ENCODE peak calls at places on chromosomes 7 and 10, in seven cellular contexts. One of them, this sample, is unnamed.

GRCh38 chr10:31583358-31583757 is 264.3 kb downstream of the ZEB1 start:
- DNase-seq in cardiac fibroblast: no peak
- DNase-seq in heart left ventricle: no peak
- DNase-seq in body of pancreas: no peak
- DNase-seq in endothelial cell: no peak
- DNase-seq in BJ: no peak
- DNase-seq in PC-9: no peak
- DNase-seq in this sample: no peak

GRCh38 chr10:98055875-98056516 is 25.6 kb upstream of the CRTAC1 start:
- DNase-seq in body of pancreas: no peak
- DNase-seq in BJ: no peak
- DNase-seq in endothelial cell: peak; percentile 59
- DNase-seq in cardiac fibroblast: peak; percentile 10
- DNase-seq in PC-9: no peak
- DNase-seq in heart left ventricle: no peak
- DNase-seq in this sample: peak; percentile 57

GRCh38 chr10:4474829-4475228 is 351.2 kb upstream of the AKR1E2 start:
- DNase-seq in body of pancreas: no peak
- DNase-seq in PC-9: peak; percentile 41
- DNase-seq in heart left ventricle: no peak
- DNase-seq in endothelial cell: no peak
- DNase-seq in cardiac fibroblast: no peak
- DNase-seq in BJ: no peak
- DNase-seq in this sample: no peak

GRCh38 chr7:67662804-67663203 is 666.2 kb downstream of the TYW1 start:
- DNase-seq in heart left ventricle: no peak
- DNase-seq in cardiac fibroblast: no peak
- DNase-seq in PC-9: no peak
- DNase-seq in endothelial cell: no peak
- DNase-seq in body of pancreas: no peak
- DNase-seq in BJ: no peak
- DNase-seq in this sample: no peak

GRCh38 chr10:30048768-30049507 is 10.4 kb downstream of the JCAD start:
- DNase-seq in heart left ventricle: peak; percentile 60
- DNase-seq in endothelial cell: peak; percentile 74
- DNase-seq in body of pancreas: no peak
- DNase-seq in BJ: no peak
- DNase-seq in PC-9: no peak
- DNase-seq in cardiac fibroblast: no peak
- DNase-seq in this sample: no peak

GRCh38 chr10:90051053-90051452 is 349.7 kb downstream of the KIF20B start:
- DNase-seq in BJ: no peak
- DNase-seq in PC-9: no peak
- DNase-seq in cardiac fibroblast: no peak
- DNase-seq in heart left ventricle: no peak
- DNase-seq in endothelial cell: no peak
- DNase-seq in body of pancreas: no peak
- DNase-seq in this sample: no peak

GRCh38 chr10:70680899-70681730 is 8.8 kb downstream of the ADAMTS14 start:
- DNase-seq in BJ: no peak
- DNase-seq in heart left ventricle: no peak
- DNase-seq in PC-9: no peak
- DNase-seq in endothelial cell: no peak
- DNase-seq in body of pancreas: no peak
- DNase-seq in cardiac fibroblast: no peak
- DNase-seq in this sample: no peak

GRCh38 chr10:23095404-23095965 is at the start of gene MSRB2:
- DNase-seq in BJ: peak; percentile 54
- DNase-seq in heart left ventricle: peak; percentile 95
- DNase-seq in endothelial cell: peak; percentile 74
- DNase-seq in body of pancreas: peak; percentile 91
- DNase-seq in PC-9: peak; percentile 64
- DNase-seq in cardiac fibroblast: peak; percentile 98
- DNase-seq in this sample: peak; percentile 76

GRCh38 chr10:73591935-73592699 is 975 bp upstream of the USP54 start:
- DNase-seq in endothelial cell: peak; percentile 49
- DNase-seq in cardiac fibroblast: peak; percentile 64
- DNase-seq in body of pancreas: peak; percentile 81
- DNase-seq in BJ: peak; percentile 34
- DNase-seq in heart left ventricle: peak; percentile 58
- DNase-seq in PC-9: peak; percentile 57
- DNase-seq in this sample: no peak

GRCh38 chr10:112202561-112203241 is 19.1 kb upstream of the GPAM start:
- DNase-seq in heart left ventricle: no peak
- DNase-seq in PC-9: no peak
- DNase-seq in body of pancreas: no peak
- DNase-seq in BJ: no peak
- DNase-seq in endothelial cell: no peak
- DNase-seq in cardiac fibroblast: no peak
- DNase-seq in this sample: no peak

GRCh38 chr10:120897343-120897742 is 46.2 kb downstream of the WDR11 start:
- DNase-seq in cardiac fibroblast: peak; percentile 17
- DNase-seq in heart left ventricle: no peak
- DNase-seq in endothelial cell: no peak
- DNase-seq in body of pancreas: no peak
- DNase-seq in BJ: no peak
- DNase-seq in PC-9: no peak
- DNase-seq in this sample: no peak

GRCh38 chr7:42931447-42931833 is 534 bp downstream of the PSMA2 start:
- DNase-seq in body of pancreas: no peak
- DNase-seq in cardiac fibroblast: no peak
- DNase-seq in PC-9: no peak
- DNase-seq in endothelial cell: no peak
- DNase-seq in BJ: no peak
- DNase-seq in heart left ventricle: no peak
- DNase-seq in this sample: no peak

GRCh38 chr7:48708635-48709034 is 215.7 kb upstream of the CDC14C start:
- DNase-seq in BJ: no peak
- DNase-seq in heart left ventricle: no peak
- DNase-seq in cardiac fibroblast: no peak
- DNase-seq in endothelial cell: no peak
- DNase-seq in body of pancreas: no peak
- DNase-seq in PC-9: no peak
- DNase-seq in this sample: no peak

GRCh38 chr7:12694817-12695216 is 7.4 kb downstream of the ARL4A start:
- DNase-seq in BJ: no peak
- DNase-seq in endothelial cell: no peak
- DNase-seq in PC-9: no peak
- DNase-seq in heart left ventricle: no peak
- DNase-seq in body of pancreas: no peak
- DNase-seq in cardiac fibroblast: no peak
- DNase-seq in this sample: no peak

GRCh38 chr10:114024876-114025609 is 18.6 kb upstream of the ADRB1 start:
- DNase-seq in BJ: no peak
- DNase-seq in endothelial cell: no peak
- DNase-seq in body of pancreas: no peak
- DNase-seq in heart left ventricle: peak; percentile 12
- DNase-seq in PC-9: peak; percentile 36
- DNase-seq in cardiac fibroblast: peak; percentile 44
- DNase-seq in this sample: no peak

GRCh38 chr10:5940807-5941218 is 36.5 kb downstream of the IL15RA start:
- DNase-seq in PC-9: no peak
- DNase-seq in heart left ventricle: no peak
- DNase-seq in body of pancreas: no peak
- DNase-seq in cardiac fibroblast: peak; percentile 21
- DNase-seq in endothelial cell: no peak
- DNase-seq in BJ: no peak
- DNase-seq in this sample: no peak

GRCh38 chr10:71748671-71749191 is 24.6 kb downstream of the VSIR start:
- DNase-seq in cardiac fibroblast: peak; percentile 38
- DNase-seq in PC-9: no peak
- DNase-seq in body of pancreas: no peak
- DNase-seq in BJ: no peak
- DNase-seq in heart left ventricle: peak; percentile 84
- DNase-seq in endothelial cell: peak; percentile 45
- DNase-seq in this sample: no peak

GRCh38 chr7:143882611-143883078 is 19.3 kb downstream of the TCAF1 start:
- DNase-seq in heart left ventricle: peak; percentile 82
- DNase-seq in BJ: no peak
- DNase-seq in endothelial cell: peak; percentile 66
- DNase-seq in body of pancreas: peak; percentile 44
- DNase-seq in PC-9: no peak
- DNase-seq in cardiac fibroblast: peak; percentile 78
- DNase-seq in this sample: peak; percentile 74

GRCh38 chr10:10804998-10805737 is 212.5 kb upstream of the CELF2 start:
- DNase-seq in PC-9: peak; percentile 90
- DNase-seq in body of pancreas: no peak
- DNase-seq in BJ: peak; percentile 80
- DNase-seq in endothelial cell: no peak
- DNase-seq in heart left ventricle: no peak
- DNase-seq in cardiac fibroblast: peak; percentile 67
- DNase-seq in this sample: no peak

GRCh38 chr10:46216003-46216634 is 70.7 kb upstream of the ANTXRL start:
- DNase-seq in body of pancreas: no peak
- DNase-seq in PC-9: no peak
- DNase-seq in BJ: no peak
- DNase-seq in cardiac fibroblast: no peak
- DNase-seq in endothelial cell: no peak
- DNase-seq in heart left ventricle: no peak
- DNase-seq in this sample: no peak

GRCh38 chr7:28984219-28984618 is 26.1 kb upstream of the TRIL start:
- DNase-seq in heart left ventricle: no peak
- DNase-seq in PC-9: no peak
- DNase-seq in cardiac fibroblast: no peak
- DNase-seq in body of pancreas: no peak
- DNase-seq in endothelial cell: no peak
- DNase-seq in BJ: no peak
- DNase-seq in this sample: no peak

GRCh38 chr7:13181221-13181620 is 493.8 kb downstream of the ARL4A start:
- DNase-seq in endothelial cell: no peak
- DNase-seq in body of pancreas: no peak
- DNase-seq in BJ: no peak
- DNase-seq in cardiac fibroblast: peak; percentile 25
- DNase-seq in heart left ventricle: no peak
- DNase-seq in PC-9: no peak
- DNase-seq in this sample: no peak

GRCh38 chr7:23394828-23395227 is 75.5 kb downstream of the IGF2BP3 start:
- DNase-seq in endothelial cell: no peak
- DNase-seq in body of pancreas: no peak
- DNase-seq in BJ: no peak
- DNase-seq in cardiac fibroblast: no peak
- DNase-seq in PC-9: no peak
- DNase-seq in heart left ventricle: no peak
- DNase-seq in this sample: no peak

GRCh38 chr7:117666689-117667088 is 186.9 kb downstream of the CFTR start:
- DNase-seq in BJ: no peak
- DNase-seq in PC-9: no peak
- DNase-seq in heart left ventricle: no peak
- DNase-seq in cardiac fibroblast: no peak
- DNase-seq in endothelial cell: no peak
- DNase-seq in body of pancreas: no peak
- DNase-seq in this sample: no peak

GRCh38 chr7:117665393-117665792 is 185.6 kb downstream of the CFTR start:
- DNase-seq in heart left ventricle: no peak
- DNase-seq in BJ: no peak
- DNase-seq in endothelial cell: no peak
- DNase-seq in cardiac fibroblast: peak; percentile 17
- DNase-seq in body of pancreas: no peak
- DNase-seq in PC-9: no peak
- DNase-seq in this sample: no peak

GRCh38 chr7:117667456-117667855 is 187.6 kb downstream of the CFTR start:
- DNase-seq in heart left ventricle: no peak
- DNase-seq in endothelial cell: no peak
- DNase-seq in body of pancreas: no peak
- DNase-seq in cardiac fibroblast: peak; percentile 14
- DNase-seq in PC-9: no peak
- DNase-seq in BJ: no peak
- DNase-seq in this sample: no peak

GRCh38 chr7:117664047-117664446 is 184.2 kb downstream of the CFTR start:
- DNase-seq in PC-9: no peak
- DNase-seq in cardiac fibroblast: no peak
- DNase-seq in heart left ventricle: no peak
- DNase-seq in BJ: no peak
- DNase-seq in endothelial cell: no peak
- DNase-seq in body of pancreas: no peak
- DNase-seq in this sample: no peak

GRCh38 chr7:117666019-117666418 is 186.2 kb downstream of the CFTR start:
- DNase-seq in body of pancreas: no peak
- DNase-seq in endothelial cell: no peak
- DNase-seq in BJ: no peak
- DNase-seq in cardiac fibroblast: peak; percentile 46
- DNase-seq in heart left ventricle: no peak
- DNase-seq in PC-9: peak; percentile 64
- DNase-seq in this sample: no peak
- TF ChIP-seq CTCF in body of pancreas: no peak
- TF ChIP-seq CTCF in endothelial cell: no peak
- TF ChIP-seq CTCF in BJ: no peak
- TF ChIP-seq CTCF in cardiac fibroblast: no peak
- TF ChIP-seq CTCF in heart left ventricle: no peak
- TF ChIP-seq CTCF in PC-9: no peak
- TF ChIP-seq CTCF in this sample: no peak

GRCh38 chr7:149209518-149210269 is 14.3 kb downstream of the ZNF282 start:
- DNase-seq in BJ: no peak
- DNase-seq in body of pancreas: no peak
- DNase-seq in heart left ventricle: no peak
- DNase-seq in endothelial cell: peak; percentile 80
- DNase-seq in PC-9: no peak
- DNase-seq in cardiac fibroblast: peak; percentile 69
- DNase-seq in this sample: no peak
- TF ChIP-seq CTCF in BJ: peak; percentile 61
- TF ChIP-seq CTCF in body of pancreas: peak; percentile 28
- TF ChIP-seq CTCF in heart left ventricle: no peak
- TF ChIP-seq CTCF in endothelial cell: peak; percentile 71
- TF ChIP-seq CTCF in PC-9: peak; percentile 87
- TF ChIP-seq CTCF in cardiac fibroblast: peak; percentile 85
- TF ChIP-seq CTCF in this sample: peak; percentile 47

GRCh38 chr7:90178592-90179279 is 24.5 kb downstream of the STEAP1 start:
- DNase-seq in cardiac fibroblast: peak; percentile 55
- DNase-seq in body of pancreas: no peak
- DNase-seq in endothelial cell: no peak
- DNase-seq in BJ: no peak
- DNase-seq in PC-9: peak; percentile 87
- DNase-seq in heart left ventricle: no peak
- DNase-seq in this sample: no peak
- TF ChIP-seq CTCF in cardiac fibroblast: no peak
- TF ChIP-seq CTCF in body of pancreas: no peak
- TF ChIP-seq CTCF in endothelial cell: no peak
- TF ChIP-seq CTCF in BJ: no peak
- TF ChIP-seq CTCF in PC-9: no peak
- TF ChIP-seq CTCF in heart left ventricle: no peak
- TF ChIP-seq CTCF in this sample: no peak

GRCh38 chr7:14717169-14717568 is 185.4 kb downstream of the DGKB start:
- DNase-seq in cardiac fibroblast: no peak
- DNase-seq in PC-9: no peak
- DNase-seq in body of pancreas: no peak
- DNase-seq in endothelial cell: no peak
- DNase-seq in BJ: no peak
- DNase-seq in heart left ventricle: no peak
- DNase-seq in this sample: no peak

GRCh38 chr7:14714161-14714728 is 188.3 kb downstream of the DGKB start:
- DNase-seq in endothelial cell: no peak
- DNase-seq in cardiac fibroblast: no peak
- DNase-seq in body of pancreas: no peak
- DNase-seq in heart left ventricle: no peak
- DNase-seq in BJ: no peak
- DNase-seq in PC-9: no peak
- DNase-seq in this sample: no peak

GRCh38 chr7:14720792-14721191 is 181.8 kb downstream of the DGKB start:
- DNase-seq in endothelial cell: no peak
- DNase-seq in body of pancreas: no peak
- DNase-seq in PC-9: no peak
- DNase-seq in heart left ventricle: no peak
- DNase-seq in BJ: no peak
- DNase-seq in cardiac fibroblast: peak; percentile 18
- DNase-seq in this sample: no peak

GRCh38 chr7:14717711-14718304 is 184.7 kb downstream of the DGKB start:
- DNase-seq in PC-9: no peak
- DNase-seq in BJ: no peak
- DNase-seq in cardiac fibroblast: peak; percentile 51
- DNase-seq in endothelial cell: no peak
- DNase-seq in heart left ventricle: no peak
- DNase-seq in body of pancreas: no peak
- DNase-seq in this sample: no peak
- TF ChIP-seq CTCF in PC-9: peak; percentile 77
- TF ChIP-seq CTCF in BJ: peak; percentile 44
- TF ChIP-seq CTCF in cardiac fibroblast: peak; percentile 42
- TF ChIP-seq CTCF in endothelial cell: peak; percentile 67
- TF ChIP-seq CTCF in heart left ventricle: peak; percentile 42
- TF ChIP-seq CTCF in body of pancreas: peak; percentile 76
- TF ChIP-seq CTCF in this sample: peak; percentile 63